ENCODE peak calls at places on chromosome 4, in ten cellular contexts. Y is omental fat pad, S is ascending aorta, H is uterus, V is nephron progenitor cell, L is dorsolateral prefrontal cortex, N is progenitor cell of endocrine pancreas, P is heart left ventricle, Z is neural crest cell, O is ovary. C is an unnamed sample.

GRCh38 chr4:158444621-158445020 is 77.1 kb upstream of the RXFP1 start:
- DNase-seq in L (no peak), H (no peak), N (no peak), S (no peak), O (no peak), Z (no peak), V (no peak), Y (no peak), P (no peak), C (no peak)

GRCh38 chr4:36665985-36666384 is 384.6 kb downstream of the DTHD1 start:
- DNase-seq in V (no peak), S (no peak), N (no peak), H (no peak), Y (no peak), Z (no peak), L (no peak), P (no peak), O (no peak), C (no peak)

GRCh38 chr4:146113171-146113570 is 62.3 kb upstream of the LSM6 start:
- DNase-seq in L (no peak), Z (no peak), N (no peak), P (no peak), S (no peak), Y (no peak), H (no peak), V (no peak), O (no peak), C (no peak)

GRCh38 chr4:113603926-113604325 is 157.6 kb downstream of the CAMK2D start:
- DNase-seq in N (no peak), O (no peak), S (no peak), L (no peak), V (no peak), Z (no peak), P (no peak), Y (no peak), H (no peak), C (no peak)

GRCh38 chr4:114879916-114880315 is 233.5 kb downstream of the NDST4 start:
- DNase-seq in V (no peak), S (no peak), N (no peak), O (no peak), P (no peak), L (no peak), Z (no peak), Y (no peak), H (no peak), C (no peak)

GRCh38 chr4:53208749-53209148 is 157.1 kb downstream of the SCFD2 start:
- DNase-seq in H (no peak), Y (no peak), N (no peak), S (no peak), P (no peak), V (no peak), Z (no peak), O (no peak), L (no peak), C (no peak)

GRCh38 chr4:109025471-109026076 is 262.7 kb upstream of the ETNPPL start:
- DNase-seq in O (no peak), Z (no peak), H (no peak), V (no peak), N (no peak), L (no peak), S (no peak), Y (no peak), P (no peak), C (no peak)

GRCh38 chr4:80540785-80541469 is 205.4 kb downstream of the CFAP299 start:
- DNase-seq in O (no peak), H (no peak), Y (no peak), V (no peak), S (no peak), Z (no peak), P (no peak), N (no peak), L (no peak), C (no peak)

GRCh38 chr4:180926277-180926676 is 1316.9 kb upstream of the TENM3 start:
- DNase-seq in L (no peak), V (no peak), Y (no peak), S (no peak), O (no peak), H (no peak), N (no peak), P (no peak), Z (no peak), C (no peak)

GRCh38 chr4:174437324-174437723 is 85.0 kb downstream of the HPGD start:
- DNase-seq in N (no peak), S (no peak), Z (no peak), P (no peak), H (no peak), O (no peak), Y (no peak), L (no peak), V (no peak), C (no peak)

GRCh38 chr4:154622598-154622997 is 10.1 kb upstream of the FGG start:
- DNase-seq in P (no peak), V (peak; percentile 18), Z (no peak), Y (no peak), H (no peak), L (no peak), S (no peak), N (peak; percentile 22), O (no peak), C (no peak)

GRCh38 chr4:140091305-140091704 is 62.7 kb downstream of the MAML3 start:
- DNase-seq in L (no peak), Y (no peak), S (no peak), P (no peak), H (no peak), Z (no peak), O (no peak), N (no peak), V (no peak), C (no peak)

GRCh38 chr4:183402771-183403170 is 41.7 kb upstream of the CDKN2AIP start:
- DNase-seq in P (no peak), Y (no peak), Z (no peak), L (no peak), O (no peak), H (no peak), V (no peak), S (no peak), N (no peak), C (no peak)

GRCh38 chr4:15717126-15717525 is 14.3 kb downstream of the BST1 start:
- DNase-seq in P (no peak), H (no peak), L (no peak), O (no peak), V (no peak), Z (no peak), N (no peak), S (no peak), Y (no peak), C (no peak)

GRCh38 chr4:114012749-114013148 is 33.3 kb upstream of the ARSJ start:
- DNase-seq in N (no peak), L (no peak), Y (no peak), O (no peak), H (no peak), S (no peak), P (no peak), V (no peak), Z (no peak), C (no peak)

DNA sequence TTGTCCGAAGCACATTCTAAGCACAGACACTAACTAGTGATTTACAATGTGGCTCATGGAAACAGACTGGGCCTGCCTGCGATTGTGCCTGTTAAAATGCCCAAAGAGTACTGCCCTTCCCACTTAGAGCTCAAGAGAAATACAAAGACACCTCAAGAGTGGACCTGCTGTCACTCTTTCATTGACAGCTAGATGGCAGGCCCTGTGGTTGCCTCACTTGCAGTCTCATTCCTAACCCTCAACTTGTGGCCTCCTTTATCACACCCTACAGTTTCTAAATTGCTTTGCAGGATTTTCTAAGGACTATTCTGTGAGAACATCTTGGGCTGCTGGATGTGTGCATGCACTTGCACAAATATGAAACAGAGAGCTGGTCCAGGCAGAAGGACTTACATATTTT is 331.0 kb upstream of the EMCN start:
- DNase-seq in S (no peak), L (peak; percentile 7), V (no peak), Y (no peak), N (no peak), Z (no peak), P (no peak), H (no peak), O (no peak), C (no peak)
- TF ChIP-seq CTCF in S (no peak), L (peak; percentile 32), V (no peak), Y (no peak), N (no peak), Z (peak; percentile 26), P (no peak), H (no peak), O (no peak), C (no peak)

GRCh38 chr4:20305976-20306375 is 54.3 kb downstream of the SLIT2 start:
- DNase-seq in O (no peak), H (no peak), S (no peak), P (no peak), V (no peak), Z (no peak), Y (no peak), N (no peak), L (no peak), C (no peak)
- TF ChIP-seq CTCF in O (no peak), H (no peak), S (no peak), P (no peak), V (no peak), Z (peak; percentile 39), Y (no peak), N (peak; percentile 29), L (peak; percentile 69), C (no peak)

DNA sequence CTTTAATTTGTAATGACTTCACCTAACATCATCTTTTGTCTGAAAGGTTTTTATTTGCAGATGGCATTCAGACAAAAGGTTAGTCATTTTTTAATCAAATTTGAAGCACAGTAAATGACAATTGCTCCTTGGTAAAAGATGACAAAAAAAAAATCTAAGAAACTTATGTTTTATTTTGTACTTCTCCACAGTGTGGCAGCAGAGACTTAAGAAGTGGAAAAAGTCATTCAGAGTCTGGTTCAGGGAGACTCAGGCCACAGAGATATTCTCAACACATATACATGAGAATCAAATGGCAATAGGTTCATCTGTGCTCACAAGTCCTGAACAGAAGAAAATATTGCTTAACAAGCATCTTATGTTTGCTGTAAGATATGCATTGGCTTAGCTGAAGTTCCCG is 436.2 kb downstream of the KCNIP4 start:
- DNase-seq in P (no peak), S (no peak), N (no peak), O (no peak), V (peak; percentile 7), Y (no peak), H (no peak), Z (peak; percentile 3), L (peak; percentile 20), C (no peak)
- TF ChIP-seq CTCF in P (no peak), S (no peak), N (peak; percentile 76), O (no peak), V (peak; percentile 61), Y (no peak), H (peak; percentile 53), Z (peak; percentile 73), L (peak; percentile 74), C (no peak)

GRCh38 chr4:77047037-77047436 is 28.8 kb downstream of the CCNI start:
- DNase-seq in L (no peak), N (no peak), Z (no peak), O (no peak), Y (no peak), P (no peak), H (no peak), V (no peak), S (no peak), C (no peak)
- TF ChIP-seq CTCF in L (no peak), N (peak; percentile 44), Z (peak; percentile 54), O (no peak), Y (no peak), P (no peak), H (peak; percentile 25), V (peak; percentile 19), S (no peak), C (no peak)